ENCODE peak calls at places on chromosome 16, in ten cellular contexts. H is NCI-H460; T is activated CD4-positive, alpha-beta T cell treated with anti-CD3 and anti-CD28 coated beads, Interleukin-2, amount 50 U/mL, for 1 hour; R is stimulated activated CD8-positive, alpha-beta memory T cell treated with anti-CD3 and anti-CD28 coated beads, Interleukin-7, amount 100 ng/mL, for 48 hours; L is ELR; V is stimulated activated CD4-positive, alpha-beta T cell treated with anti-CD3 and anti-CD28 coated beads, Interleukin-1b, Interleukin-23, amount 100 ng/mL, for 1 hour; E is hippocampal formation; Y is AG04450; Z is Caki2; C is transverse colon. G is an unnamed sample.

GRCh38 chr16:19384656-19385055 is 33.0 kb upstream of the TMC5 start:
- DNase-seq in H (no peak), T (no peak), R (no peak), L (no peak), V (no peak), E (no peak), Y (no peak), Z (no peak), C (peak; percentile 69), G (no peak)

GRCh38 chr16:14015948-14016347 is 55.2 kb upstream of the MRTFB start:
- DNase-seq in H (peak; percentile 89), T (no peak), R (no peak), L (peak; percentile 83), V (no peak), E (no peak), Y (peak; percentile 80), Z (peak; percentile 27), C (no peak), G (no peak)

GRCh38 chr16:89202422-89203215 is 2.3 kb upstream of the SLC22A31 start:
- DNase-seq in H (no peak), T (no peak), R (no peak), L (no peak), V (no peak), E (no peak), Y (no peak), Z (no peak), C (no peak), G (no peak)

GRCh38 chr16:9138731-9139501 is 47.5 kb downstream of the HAPSTR1 start:
- DNase-seq in H (peak; percentile 69), T (peak; percentile 63), R (peak; percentile 24), L (peak; percentile 66), V (peak; percentile 42), E (peak; percentile 64), Y (no peak), Z (no peak), C (peak; percentile 68), G (peak; percentile 75)

GRCh38 chr16:89994389-89994720 is 24.9 kb downstream of the DBNDD1 start:
- DNase-seq in H (no peak), T (no peak), R (no peak), L (no peak), V (no peak), E (no peak), Y (no peak), Z (no peak), C (no peak), G (no peak)

GRCh38 chr16:48537275-48537674 is 72.7 kb downstream of the N4BP1 start:
- DNase-seq in H (no peak), T (no peak), R (no peak), L (no peak), V (no peak), E (no peak), Y (no peak), Z (no peak), C (no peak), G (no peak)

GRCh38 chr16:15597135-15597534 is 45.8 kb downstream of the MARF1 start:
- DNase-seq in H (no peak), T (no peak), R (no peak), L (no peak), V (no peak), E (no peak), Y (no peak), Z (no peak), C (no peak), G (no peak)

GRCh38 chr16:15677447-15677846 is 27.4 kb downstream of the NDE1 start:
- DNase-seq in H (no peak), T (no peak), R (no peak), L (no peak), V (no peak), E (no peak), Y (no peak), Z (no peak), C (no peak), G (no peak)

GRCh38 chr16:83351846-83352245 is 455.9 kb upstream of the HSBP1 start:
- DNase-seq in H (no peak), T (no peak), R (no peak), L (peak; percentile 22), V (no peak), E (no peak), Y (no peak), Z (no peak), C (no peak), G (no peak)

GRCh38 chr16:31807086-31807485 is 66.5 kb upstream of the ZNF267 start:
- DNase-seq in H (no peak), T (no peak), R (no peak), L (no peak), V (no peak), E (no peak), Y (no peak), Z (no peak), C (no peak), G (no peak)

GRCh38 chr16:88703486-88704309 is 2.5 kb downstream of the RNF166 start:
- DNase-seq in H (no peak), T (peak; percentile 64), R (peak; percentile 69), L (no peak), V (no peak), E (peak; percentile 40), Y (no peak), Z (no peak), C (peak; percentile 62), G (no peak)

GRCh38 chr16:84082835-84083569 is 33.7 kb downstream of the MBTPS1 start:
- DNase-seq in H (no peak), T (no peak), R (no peak), L (no peak), V (no peak), E (peak; percentile 37), Y (no peak), Z (no peak), C (no peak), G (no peak)

GRCh38 chr16:85641776-85642176 is 28.7 kb downstream of the GSE1 start:
- DNase-seq in H (no peak), T (no peak), R (no peak), L (no peak), V (no peak), E (no peak), Y (no peak), Z (no peak), C (peak; percentile 72), G (peak; percentile 83)

GRCh38 chr16:80120899-80121521 is 419.8 kb upstream of the DYNLRB2 start:
- DNase-seq in H (no peak), T (no peak), R (no peak), L (no peak), V (no peak), E (no peak), Y (no peak), Z (no peak), C (no peak), G (no peak)

GRCh38 chr16:78884199-78884598 is 716.3 kb downstream of the MAF start:
- DNase-seq in H (no peak), T (no peak), R (no peak), L (no peak), V (no peak), E (no peak), Y (no peak), Z (no peak), C (no peak), G (no peak)

GRCh38 chr16:10526962-10527361 is 53.4 kb downstream of the EMP2 start:
- DNase-seq in H (no peak), T (no peak), R (no peak), L (no peak), V (no peak), E (no peak), Y (no peak), Z (no peak), C (no peak), G (no peak)

GRCh38 chr16:89046491-89046890 is 47.2 kb upstream of the ACSF3 start:
- DNase-seq in H (no peak), T (no peak), R (no peak), L (no peak), V (no peak), E (no peak), Y (no peak), Z (no peak), C (no peak), G (no peak)